ENCODE peak calls at places on chromosomes 5 and 9, in six cellular contexts. One of them, this sample, is unnamed.

GRCh38 chr5:149652697-149653096 is 71.4 kb downstream of the ARHGEF37 start:
- DNase-seq in cerebellar cortex: no peak
- DNase-seq in activated CD8-positive, alpha-beta T cell treated with anti-CD3 and anti-CD28 coated beads for 36 hours: no peak
- DNase-seq in thoracic aorta: no peak
- DNase-seq in stimulated activated CD8-positive, alpha-beta memory T cell treated with anti-CD3 and anti-CD28 coated beads, Interleukin-12 subunit alpha, Interleukin-12 subunit beta, amount 100 ng/mL, for 1 hour: no peak
- DNase-seq in hippocampal formation: no peak
- DNase-seq in this sample: no peak

GRCh38 chr5:56422060-56422762 is 189.1 kb upstream of the ANKRD55 start:
- DNase-seq in cerebellar cortex: no peak
- DNase-seq in hippocampal formation: no peak
- DNase-seq in activated CD8-positive, alpha-beta T cell treated with anti-CD3 and anti-CD28 coated beads for 36 hours: no peak
- DNase-seq in stimulated activated CD8-positive, alpha-beta memory T cell treated with anti-CD3 and anti-CD28 coated beads, Interleukin-12 subunit alpha, Interleukin-12 subunit beta, amount 100 ng/mL, for 1 hour: no peak
- DNase-seq in thoracic aorta: no peak
- DNase-seq in this sample: no peak

GRCh38 chr9:111533099-111533785 is 8.3 kb downstream of the ZNF483 start:
- DNase-seq in hippocampal formation: no peak
- DNase-seq in cerebellar cortex: no peak
- DNase-seq in thoracic aorta: no peak
- DNase-seq in activated CD8-positive, alpha-beta T cell treated with anti-CD3 and anti-CD28 coated beads for 36 hours: no peak
- DNase-seq in stimulated activated CD8-positive, alpha-beta memory T cell treated with anti-CD3 and anti-CD28 coated beads, Interleukin-12 subunit alpha, Interleukin-12 subunit beta, amount 100 ng/mL, for 1 hour: no peak
- DNase-seq in this sample: no peak

GRCh38 chr5:84218546-84218945 is 166.1 kb downstream of the EDIL3 start:
- DNase-seq in cerebellar cortex: no peak
- DNase-seq in activated CD8-positive, alpha-beta T cell treated with anti-CD3 and anti-CD28 coated beads for 36 hours: no peak
- DNase-seq in stimulated activated CD8-positive, alpha-beta memory T cell treated with anti-CD3 and anti-CD28 coated beads, Interleukin-12 subunit alpha, Interleukin-12 subunit beta, amount 100 ng/mL, for 1 hour: no peak
- DNase-seq in thoracic aorta: no peak
- DNase-seq in hippocampal formation: no peak
- DNase-seq in this sample: no peak

GRCh38 chr9:27634879-27635278 is 61.6 kb upstream of the C9orf72 start:
- DNase-seq in cerebellar cortex: no peak
- DNase-seq in activated CD8-positive, alpha-beta T cell treated with anti-CD3 and anti-CD28 coated beads for 36 hours: no peak
- DNase-seq in stimulated activated CD8-positive, alpha-beta memory T cell treated with anti-CD3 and anti-CD28 coated beads, Interleukin-12 subunit alpha, Interleukin-12 subunit beta, amount 100 ng/mL, for 1 hour: no peak
- DNase-seq in hippocampal formation: no peak
- DNase-seq in thoracic aorta: no peak
- DNase-seq in this sample: no peak

GRCh38 chr9:91857291-91857781 is 92.7 kb downstream of the ROR2 start:
- DNase-seq in cerebellar cortex: no peak
- DNase-seq in stimulated activated CD8-positive, alpha-beta memory T cell treated with anti-CD3 and anti-CD28 coated beads, Interleukin-12 subunit alpha, Interleukin-12 subunit beta, amount 100 ng/mL, for 1 hour: no peak
- DNase-seq in hippocampal formation: no peak
- DNase-seq in activated CD8-positive, alpha-beta T cell treated with anti-CD3 and anti-CD28 coated beads for 36 hours: no peak
- DNase-seq in thoracic aorta: no peak
- DNase-seq in this sample: no peak

GRCh38 chr5:157548513-157549282 is 26.9 kb downstream of the ADAM19 start:
- DNase-seq in hippocampal formation: no peak
- DNase-seq in thoracic aorta: no peak
- DNase-seq in activated CD8-positive, alpha-beta T cell treated with anti-CD3 and anti-CD28 coated beads for 36 hours: no peak
- DNase-seq in cerebellar cortex: no peak
- DNase-seq in stimulated activated CD8-positive, alpha-beta memory T cell treated with anti-CD3 and anti-CD28 coated beads, Interleukin-12 subunit alpha, Interleukin-12 subunit beta, amount 100 ng/mL, for 1 hour: no peak
- DNase-seq in this sample: no peak

GRCh38 chr9:6910032-6910431 is 152.3 kb downstream of the KDM4C start:
- DNase-seq in thoracic aorta: no peak
- DNase-seq in activated CD8-positive, alpha-beta T cell treated with anti-CD3 and anti-CD28 coated beads for 36 hours: no peak
- DNase-seq in cerebellar cortex: no peak
- DNase-seq in hippocampal formation: no peak
- DNase-seq in stimulated activated CD8-positive, alpha-beta memory T cell treated with anti-CD3 and anti-CD28 coated beads, Interleukin-12 subunit alpha, Interleukin-12 subunit beta, amount 100 ng/mL, for 1 hour: no peak
- DNase-seq in this sample: peak; percentile 22

GRCh38 chr5:88861213-88861612 is 21.8 kb downstream of the MEF2C start:
- DNase-seq in cerebellar cortex: no peak
- DNase-seq in hippocampal formation: no peak
- DNase-seq in activated CD8-positive, alpha-beta T cell treated with anti-CD3 and anti-CD28 coated beads for 36 hours: no peak
- DNase-seq in thoracic aorta: no peak
- DNase-seq in stimulated activated CD8-positive, alpha-beta memory T cell treated with anti-CD3 and anti-CD28 coated beads, Interleukin-12 subunit alpha, Interleukin-12 subunit beta, amount 100 ng/mL, for 1 hour: no peak
- DNase-seq in this sample: no peak

GRCh38 chr9:93575706-93576295 is 583 bp upstream of the PHF2 start:
- DNase-seq in activated CD8-positive, alpha-beta T cell treated with anti-CD3 and anti-CD28 coated beads for 36 hours: peak; percentile 73
- DNase-seq in thoracic aorta: no peak
- DNase-seq in cerebellar cortex: no peak
- DNase-seq in hippocampal formation: peak; percentile 38
- DNase-seq in stimulated activated CD8-positive, alpha-beta memory T cell treated with anti-CD3 and anti-CD28 coated beads, Interleukin-12 subunit alpha, Interleukin-12 subunit beta, amount 100 ng/mL, for 1 hour: peak; percentile 53
- DNase-seq in this sample: peak; percentile 70

GRCh38 chr5:67301285-67301904 is 104.8 kb upstream of the CD180 start:
- DNase-seq in hippocampal formation: no peak
- DNase-seq in thoracic aorta: peak; percentile 61
- DNase-seq in stimulated activated CD8-positive, alpha-beta memory T cell treated with anti-CD3 and anti-CD28 coated beads, Interleukin-12 subunit alpha, Interleukin-12 subunit beta, amount 100 ng/mL, for 1 hour: no peak
- DNase-seq in cerebellar cortex: no peak
- DNase-seq in activated CD8-positive, alpha-beta T cell treated with anti-CD3 and anti-CD28 coated beads for 36 hours: no peak
- DNase-seq in this sample: no peak

This sample was measured in GM10248.